ENCODE peak calls at places on chromosomes 6 and 20, in seven cellular contexts. One of them, this sample, is unnamed.
A peak's percentile ranks its signal among the peaks of the same experiment; 100 is the strongest.

GRCh38 chr20:33280000-33280680 is 2.9 kb upstream of the BPIFB1 start:
- DNase-seq in neuronal stem cell: no peak
- DNase-seq in CD8-positive, alpha-beta T cell: no peak
- DNase-seq in A549: no peak
- DNase-seq in right lobe of liver: no peak
- DNase-seq in IMR-90: no peak
- DNase-seq in endodermal cell: peak; percentile 39
- DNase-seq in this sample: no peak

GRCh38 chr20:5553194-5553815 is 196.9 kb upstream of the SHLD1 start:
- DNase-seq in neuronal stem cell: no peak
- DNase-seq in CD8-positive, alpha-beta T cell: no peak
- DNase-seq in A549: no peak
- DNase-seq in right lobe of liver: no peak
- DNase-seq in IMR-90: no peak
- DNase-seq in endodermal cell: no peak
- DNase-seq in this sample: no peak

GRCh38 chr6:113723182-113723581 is 134.0 kb upstream of the MARCKS start:
- DNase-seq in neuronal stem cell: no peak
- DNase-seq in CD8-positive, alpha-beta T cell: no peak
- DNase-seq in A549: no peak
- DNase-seq in right lobe of liver: no peak
- DNase-seq in IMR-90: peak; percentile 50
- DNase-seq in endodermal cell: no peak
- DNase-seq in this sample: no peak

GRCh38 chr6:43937236-43938177 is 167.5 kb downstream of the VEGFA start:
- DNase-seq in neuronal stem cell: no peak
- DNase-seq in CD8-positive, alpha-beta T cell: no peak
- DNase-seq in A549: no peak
- DNase-seq in right lobe of liver: peak; percentile 27
- DNase-seq in IMR-90: no peak
- DNase-seq in endodermal cell: peak; percentile 78
- DNase-seq in this sample: no peak

GRCh38 chr20:31758521-31758920 is 19.4 kb downstream of the TPX2 start:
- DNase-seq in neuronal stem cell: no peak
- DNase-seq in CD8-positive, alpha-beta T cell: no peak
- DNase-seq in A549: no peak
- DNase-seq in right lobe of liver: no peak
- DNase-seq in IMR-90: peak; percentile 35
- DNase-seq in endodermal cell: no peak
- DNase-seq in this sample: no peak

GRCh38 chr6:40128149-40128548 is 193.9 kb upstream of the MOCS1 start:
- DNase-seq in neuronal stem cell: no peak
- DNase-seq in CD8-positive, alpha-beta T cell: no peak
- DNase-seq in A549: no peak
- DNase-seq in right lobe of liver: no peak
- DNase-seq in IMR-90: no peak
- DNase-seq in endodermal cell: no peak
- DNase-seq in this sample: no peak

GRCh38 chr6:39791850-39792500 is at the start of gene DAAM2:
- DNase-seq in neuronal stem cell: peak; percentile 43
- DNase-seq in CD8-positive, alpha-beta T cell: no peak
- DNase-seq in A549: no peak
- DNase-seq in right lobe of liver: peak; percentile 67
- DNase-seq in IMR-90: peak; percentile 41
- DNase-seq in endodermal cell: peak; percentile 82
- DNase-seq in this sample: no peak

GRCh38 chr20:12967932-12968331 is 40.8 kb upstream of the SPTLC3 start:
- DNase-seq in neuronal stem cell: no peak
- DNase-seq in CD8-positive, alpha-beta T cell: no peak
- DNase-seq in A549: no peak
- DNase-seq in right lobe of liver: no peak
- DNase-seq in IMR-90: no peak
- DNase-seq in endodermal cell: no peak
- DNase-seq in this sample: no peak

GRCh38 chr6:20542927-20543602 is 8.8 kb downstream of the CDKAL1 start:
- DNase-seq in neuronal stem cell: no peak
- DNase-seq in CD8-positive, alpha-beta T cell: no peak
- DNase-seq in A549: peak; percentile 35
- DNase-seq in right lobe of liver: no peak
- DNase-seq in IMR-90: peak; percentile 84
- DNase-seq in endodermal cell: no peak
- DNase-seq in this sample: no peak

GRCh38 chr6:33794910-33795615 is 6.1 kb upstream of the LEMD2 start:
- DNase-seq in neuronal stem cell: no peak
- DNase-seq in CD8-positive, alpha-beta T cell: no peak
- DNase-seq in A549: no peak
- DNase-seq in right lobe of liver: no peak
- DNase-seq in IMR-90: no peak
- DNase-seq in endodermal cell: peak; percentile 70
- DNase-seq in this sample: no peak

GRCh38 chr20:58229198-58229802 is 847 bp upstream of the ANKRD60 start:
- DNase-seq in neuronal stem cell: no peak
- DNase-seq in CD8-positive, alpha-beta T cell: peak; percentile 34
- DNase-seq in A549: no peak
- DNase-seq in right lobe of liver: no peak
- DNase-seq in IMR-90: peak; percentile 57
- DNase-seq in endodermal cell: peak; percentile 85
- DNase-seq in this sample: no peak

GRCh38 chr20:60249436-60249835 is 291.2 kb downstream of the CDH26 start:
- DNase-seq in neuronal stem cell: no peak
- DNase-seq in CD8-positive, alpha-beta T cell: no peak
- DNase-seq in A549: peak; percentile 61
- DNase-seq in right lobe of liver: no peak
- DNase-seq in IMR-90: peak; percentile 98
- DNase-seq in endodermal cell: no peak
- DNase-seq in this sample: no peak
- H3K4me3 ChIP-seq in neuronal stem cell: no peak overlapping the region
- H3K4me3 ChIP-seq in CD8-positive, alpha-beta T cell: no peak overlapping the region
- H3K4me3 ChIP-seq in A549: no peak overlapping the region
- H3K4me3 ChIP-seq in right lobe of liver: no peak overlapping the region
- H3K4me3 ChIP-seq in IMR-90: no peak overlapping the region
- H3K4me3 ChIP-seq in endodermal cell: no peak overlapping the region
- H3K4me3 ChIP-seq in this sample: no peak overlapping the region

DNA sequence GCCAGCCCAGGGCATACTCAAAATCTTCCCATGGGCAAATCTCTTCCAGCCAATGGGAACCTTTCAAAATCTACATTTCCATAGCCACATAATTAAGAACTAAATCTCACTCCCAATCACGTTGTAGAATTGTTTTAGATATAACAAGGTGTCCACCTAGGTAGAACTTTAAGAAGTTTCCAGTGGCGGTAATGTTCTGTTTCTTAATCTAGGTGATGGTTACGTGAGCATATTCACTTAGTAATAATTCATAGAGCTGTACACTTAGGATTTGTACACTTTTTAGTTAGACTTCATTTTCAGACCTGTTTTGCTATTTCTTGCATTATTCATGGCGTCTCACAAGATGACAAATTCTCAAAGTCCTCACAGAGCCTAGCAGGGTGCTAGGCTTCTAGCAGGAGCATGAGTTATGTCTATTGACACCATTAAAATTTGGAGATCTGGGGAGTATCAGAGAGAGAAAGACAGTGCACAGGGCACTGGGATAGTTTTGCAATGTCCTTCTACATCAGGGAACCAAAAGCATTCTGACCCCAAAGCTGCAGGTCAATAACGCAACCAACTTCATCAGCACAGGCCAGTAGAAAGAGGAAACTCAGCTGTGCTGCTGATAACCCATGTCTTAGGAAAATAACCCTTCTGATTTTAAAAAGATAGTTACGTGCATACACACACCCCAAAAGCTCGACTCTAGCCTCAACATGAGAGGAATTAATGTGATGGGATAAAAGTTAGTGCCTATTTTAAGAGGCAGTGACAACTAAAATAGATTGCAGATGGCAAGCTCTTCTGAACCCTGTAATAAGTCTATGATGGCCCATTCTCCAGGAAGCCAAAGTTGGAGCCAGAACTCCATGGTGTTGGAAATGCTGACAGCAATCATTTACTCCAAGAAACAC is 518.1 kb upstream of the JARID2 start:
- DNase-seq in neuronal stem cell: no peak
- DNase-seq in CD8-positive, alpha-beta T cell: peak; percentile 4
- DNase-seq in A549: no peak
- DNase-seq in right lobe of liver: no peak
- DNase-seq in IMR-90: no peak
- DNase-seq in endodermal cell: peak; percentile 11
- DNase-seq in this sample: no peak
- H3K27ac ChIP-seq in neuronal stem cell: no peak overlapping the region
- H3K27ac ChIP-seq in CD8-positive, alpha-beta T cell: no peak overlapping the region
- H3K27ac ChIP-seq in A549: peak overlapping the region; percentile 66
- H3K27ac ChIP-seq in right lobe of liver: peak overlapping the region; percentile 55
- H3K27ac ChIP-seq in IMR-90: no peak overlapping the region
- H3K27ac ChIP-seq in endodermal cell: no peak overlapping the region
- H3K27ac ChIP-seq in this sample: no peak overlapping the region

DNA sequence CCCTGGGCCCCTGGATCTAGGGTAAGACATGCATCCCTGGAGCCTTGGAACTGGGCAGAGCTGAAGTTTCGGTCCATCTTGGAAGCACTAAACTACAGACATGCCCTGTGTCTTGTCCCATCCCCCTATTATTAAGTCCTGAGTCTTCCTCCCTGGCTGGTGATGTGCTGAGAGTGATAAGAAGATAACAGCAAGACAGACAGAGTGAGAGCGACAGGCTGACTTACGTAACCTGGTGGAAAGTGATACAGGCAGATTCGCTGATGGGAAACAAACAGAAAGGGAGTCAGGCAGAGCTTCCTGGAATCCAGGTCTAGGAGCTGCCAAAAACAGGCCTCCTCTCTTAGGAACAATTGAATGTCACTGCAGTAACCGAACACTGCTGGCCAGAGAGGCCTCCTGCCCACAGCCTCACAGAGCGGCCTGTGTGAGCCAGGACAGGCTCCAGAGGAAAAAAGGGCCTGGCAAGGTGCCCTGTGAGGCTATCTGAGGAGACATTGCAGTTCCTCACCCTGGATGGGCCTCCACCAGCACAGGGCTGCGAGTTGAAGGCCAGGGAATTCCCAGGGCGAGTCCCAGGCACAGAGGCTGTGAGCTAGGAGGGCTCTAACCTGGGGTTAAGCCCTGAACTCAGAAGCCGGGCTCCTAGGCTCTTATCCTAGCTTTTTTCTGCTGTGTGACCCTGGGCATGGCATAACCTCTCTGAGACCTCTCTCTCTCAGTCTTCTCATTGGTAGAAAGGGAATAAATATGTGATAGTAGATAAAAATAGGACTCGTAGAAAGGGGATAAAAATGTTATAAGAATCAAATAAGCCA is 34.2 kb upstream of the B4GALT5 start:
- DNase-seq in neuronal stem cell: no peak
- DNase-seq in CD8-positive, alpha-beta T cell: no peak
- DNase-seq in A549: peak; percentile 66
- DNase-seq in right lobe of liver: peak; percentile 91
- DNase-seq in IMR-90: peak; percentile 50
- DNase-seq in endodermal cell: peak; percentile 57
- DNase-seq in this sample: no peak
- H3K4me3 ChIP-seq in neuronal stem cell: no peak overlapping the region
- H3K4me3 ChIP-seq in CD8-positive, alpha-beta T cell: no peak overlapping the region
- H3K4me3 ChIP-seq in A549: no peak overlapping the region
- H3K4me3 ChIP-seq in right lobe of liver: no peak overlapping the region
- H3K4me3 ChIP-seq in IMR-90: no peak overlapping the region
- H3K4me3 ChIP-seq in endodermal cell: no peak overlapping the region
- H3K4me3 ChIP-seq in this sample: no peak overlapping the region

GRCh38 chr20:38864662-38865061 is 59.2 kb downstream of the PPP1R16B start:
- DNase-seq in neuronal stem cell: no peak
- DNase-seq in CD8-positive, alpha-beta T cell: no peak
- DNase-seq in A549: no peak
- DNase-seq in right lobe of liver: no peak
- DNase-seq in IMR-90: no peak
- DNase-seq in endodermal cell: no peak
- DNase-seq in this sample: no peak

GRCh38 chr20:38862226-38862625 is 56.7 kb downstream of the PPP1R16B start:
- DNase-seq in neuronal stem cell: no peak
- DNase-seq in CD8-positive, alpha-beta T cell: no peak
- DNase-seq in A549: no peak
- DNase-seq in right lobe of liver: no peak
- DNase-seq in IMR-90: no peak
- DNase-seq in endodermal cell: no peak
- DNase-seq in this sample: no peak

GRCh38 chr20:38866265-38867061 is 59.8 kb upstream of the FAM83D start:
- DNase-seq in neuronal stem cell: no peak
- DNase-seq in CD8-positive, alpha-beta T cell: no peak
- DNase-seq in A549: no peak
- DNase-seq in right lobe of liver: no peak
- DNase-seq in IMR-90: no peak
- DNase-seq in endodermal cell: no peak
- DNase-seq in this sample: no peak

GRCh38 chr20:38861071-38861401 is 55.5 kb downstream of the PPP1R16B start:
- DNase-seq in neuronal stem cell: no peak
- DNase-seq in CD8-positive, alpha-beta T cell: no peak
- DNase-seq in A549: no peak
- DNase-seq in right lobe of liver: no peak
- DNase-seq in IMR-90: no peak
- DNase-seq in endodermal cell: no peak
- DNase-seq in this sample: no peak

DNA sequence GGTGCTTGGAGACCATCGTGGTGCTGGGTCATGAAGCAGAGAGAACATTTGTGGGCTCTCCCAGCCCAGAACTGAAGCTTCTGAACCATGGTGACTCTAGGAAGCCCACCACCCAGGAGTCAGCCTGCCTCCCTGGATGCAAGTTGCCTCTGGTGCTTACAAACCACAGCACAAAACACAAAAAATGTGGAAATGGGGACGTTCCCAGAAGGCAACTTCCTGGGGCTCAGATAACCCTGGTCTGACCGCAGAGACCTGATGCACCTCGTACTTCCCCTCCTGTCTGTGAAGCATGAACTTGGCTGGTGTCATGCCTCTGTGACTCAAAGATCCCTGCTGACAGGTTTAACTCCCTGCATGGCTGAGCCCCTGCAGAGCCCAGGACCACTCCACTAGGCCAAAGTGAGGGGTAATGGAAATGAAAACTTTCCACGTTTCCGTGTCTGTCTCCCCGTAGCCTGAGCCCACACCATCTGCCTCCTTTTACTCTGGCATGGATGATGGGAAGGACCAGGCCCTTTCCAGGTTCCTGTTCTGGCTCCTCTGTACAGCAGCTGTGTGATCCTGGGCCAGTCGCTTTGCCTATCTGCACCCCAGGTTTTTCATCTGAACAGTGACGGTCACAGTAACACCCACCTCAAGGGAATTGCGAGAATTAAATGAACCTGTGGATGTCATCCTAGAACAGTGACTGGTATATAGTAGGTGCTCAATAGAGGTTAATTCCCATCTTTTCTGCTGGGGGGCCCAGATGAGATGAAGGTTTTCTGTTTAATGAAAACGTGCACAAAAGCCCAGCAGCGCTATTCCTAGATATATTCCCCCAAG is 57.7 kb downstream of the PPP1R16B start:
- DNase-seq in neuronal stem cell: no peak
- DNase-seq in CD8-positive, alpha-beta T cell: peak; percentile 64
- DNase-seq in A549: no peak
- DNase-seq in right lobe of liver: no peak
- DNase-seq in IMR-90: no peak
- DNase-seq in endodermal cell: no peak
- DNase-seq in this sample: no peak
- H3K27ac ChIP-seq in neuronal stem cell: no peak overlapping the region
- H3K27ac ChIP-seq in CD8-positive, alpha-beta T cell: no peak overlapping the region
- H3K27ac ChIP-seq in A549: no peak overlapping the region
- H3K27ac ChIP-seq in right lobe of liver: no peak overlapping the region
- H3K27ac ChIP-seq in IMR-90: no peak overlapping the region
- H3K27ac ChIP-seq in endodermal cell: no peak overlapping the region
- H3K27ac ChIP-seq in this sample: no peak overlapping the region

This sample was measured in iPS DF 6.9.